ENCODE peak calls at places on chromosomes 1 and 21, in ten cellular contexts. O is neural progenitor cell; D is CD8-positive, alpha-beta T cell; K is Panc1; N is IMR-90; E is AG04450; L is esophagus muscularis mucosa; M is fibroblast of lung; J is dorsolateral prefrontal cortex; U is cardiac muscle cell. G is an unnamed sample.

GRCh38 chr1:32066489-32066873 is 6.3 kb upstream of the TMEM39B start:
- DNase-seq in O (no peak), D (no peak), K (peak; percentile 15), N (peak; percentile 79), E (no peak), L (peak; percentile 93), M (peak; percentile 77), J (no peak), U (no peak), G (peak; percentile 67)

GRCh38 chr1:31310131-31310530 is 13.3 kb downstream of the ZCCHC17 start:
- DNase-seq in O (no peak), D (no peak), K (no peak), N (peak; percentile 2), E (no peak), L (no peak), M (peak; percentile 49), J (no peak), U (no peak), G (no peak)

GRCh38 chr1:20192364-20192763 is 6.0 kb upstream of the PLA2G2C start:
- DNase-seq in O (no peak), D (no peak), K (no peak), N (peak; percentile 11), E (no peak), L (no peak), M (peak; percentile 62), J (no peak), U (no peak), G (peak; percentile 5)

GRCh38 chr1:162823771-162824525 is 33.4 kb downstream of the HSD17B7 start:
- DNase-seq in O (no peak), D (no peak), K (no peak), N (no peak), E (no peak), L (no peak), M (no peak), J (no peak), U (no peak), G (no peak)

GRCh38 chr1:98693385-98693784 is 31.9 kb downstream of the SNX7 start:
- DNase-seq in O (no peak), D (no peak), K (no peak), N (no peak), E (no peak), L (no peak), M (no peak), J (no peak), U (no peak), G (no peak)

GRCh38 chr1:38527373-38527966 is 332.1 kb downstream of the RRAGC start:
- DNase-seq in O (no peak), D (no peak), K (no peak), N (no peak), E (no peak), L (no peak), M (no peak), J (no peak), U (no peak), G (no peak)

GRCh38 chr1:27116697-27117096 is 38.2 kb downstream of the SLC9A1 start:
- DNase-seq in O (no peak), D (no peak), K (no peak), N (no peak), E (no peak), L (no peak), M (peak; percentile 14), J (no peak), U (no peak), G (no peak)

GRCh38 chr1:178121883-178122282 is 28.0 kb downstream of the RASAL2 start:
- DNase-seq in O (peak; percentile 43), D (no peak), K (no peak), N (peak; percentile 12), E (no peak), L (no peak), M (no peak), J (no peak), U (no peak), G (no peak)

GRCh38 chr1:63359561-63359960 is 7.9 kb upstream of the ALG6 start:
- DNase-seq in O (no peak), D (no peak), K (no peak), N (no peak), E (no peak), L (no peak), M (no peak), J (no peak), U (no peak), G (no peak)

GRCh38 chr1:63363014-63363413 is 4.4 kb upstream of the ALG6 start:
- DNase-seq in O (no peak), D (no peak), K (no peak), N (no peak), E (no peak), L (no peak), M (no peak), J (no peak), U (no peak), G (no peak)

GRCh38 chr1:63366915-63367217 is 561 bp upstream of the ALG6 start:
- DNase-seq in O (no peak), D (no peak), K (no peak), N (no peak), E (no peak), L (no peak), M (no peak), J (no peak), U (no peak), G (no peak)

GRCh38 chr1:63362073-63362472 is 5.4 kb upstream of the ALG6 start:
- DNase-seq in O (no peak), D (no peak), K (no peak), N (no peak), E (no peak), L (no peak), M (no peak), J (no peak), U (no peak), G (no peak)

GRCh38 chr1:63362578-63362977 is 4.8 kb upstream of the ALG6 start:
- DNase-seq in O (no peak), D (no peak), K (no peak), N (no peak), E (no peak), L (no peak), M (peak; percentile 15), J (no peak), U (no peak), G (no peak)
- TF ChIP-seq CTCF in O (no peak), D (no peak), K (no peak), N (no peak), E (peak; percentile 13), L (no peak), M (no peak), J (no peak), U (peak; percentile 4), G (no peak)

DNA sequence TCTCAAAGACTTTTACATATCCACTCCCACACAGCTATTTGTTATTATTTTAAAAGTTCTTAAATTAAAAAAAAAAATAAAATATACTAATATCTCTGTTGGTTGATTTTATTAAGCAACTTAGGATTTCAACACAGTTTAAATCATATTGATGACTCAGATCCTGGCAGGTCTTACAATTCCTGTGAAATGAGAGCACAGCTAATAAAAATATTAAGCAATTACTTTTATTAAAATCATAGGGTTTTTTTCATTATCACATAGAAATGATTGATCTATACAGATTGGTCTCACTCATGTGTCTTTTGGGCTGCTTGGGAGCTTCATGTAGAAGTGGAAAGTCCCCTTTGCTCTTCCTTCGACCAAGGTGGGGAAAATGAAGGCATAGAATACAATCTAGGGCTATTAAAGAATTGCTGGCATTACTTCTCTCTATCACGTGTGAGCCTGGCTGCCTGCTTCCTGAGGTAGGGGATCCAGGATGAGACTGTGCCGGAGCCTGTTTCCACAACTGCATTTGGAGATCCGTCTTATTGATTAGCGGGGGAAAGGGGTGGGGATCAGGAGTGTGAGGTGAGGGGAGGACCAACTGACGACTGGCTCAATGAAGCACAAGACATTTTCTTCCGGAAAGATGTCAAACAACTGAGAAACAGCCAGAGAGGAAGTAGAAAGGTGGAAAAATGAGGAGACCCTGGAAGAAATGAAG is 858.0 kb downstream of the USP25 start:
- DNase-seq in O (peak; percentile 12), D (no peak), K (no peak), N (peak; percentile 77), E (no peak), L (no peak), M (peak; percentile 94), J (peak; percentile 44), U (no peak), G (peak; percentile 62)
- H3K4me3 ChIP-seq in O (peak overlapping the region; percentile 43), D (no peak overlapping the region), K (peak overlapping the region; percentile 44), N (peak overlapping the region; percentile 46), E (peak overlapping the region; percentile 58), L (peak overlapping the region; percentile 45), M (peak overlapping the region; percentile 58), J (peak overlapping the region; percentile 39), U (no peak overlapping the region), G (peak overlapping the region; percentile 34)

GRCh38 chr1:209556159-209556690 is 27.3 kb upstream of the CAMK1G start:
- DNase-seq in O (peak; percentile 47), D (no peak), K (no peak), N (no peak), E (no peak), L (no peak), M (no peak), J (no peak), U (peak; percentile 22), G (no peak)

GRCh38 chr1:209557216-209557615 is 26.3 kb upstream of the CAMK1G start:
- DNase-seq in O (no peak), D (no peak), K (no peak), N (no peak), E (no peak), L (no peak), M (no peak), J (no peak), U (no peak), G (no peak)

GRCh38 chr1:209552406-209553264 is 30.9 kb upstream of the CAMK1G start:
- DNase-seq in O (no peak), D (no peak), K (no peak), N (no peak), E (no peak), L (no peak), M (no peak), J (no peak), U (no peak), G (no peak)

GRCh38 chr1:209550519-209550918 is 33.0 kb upstream of the CAMK1G start:
- DNase-seq in O (no peak), D (no peak), K (no peak), N (no peak), E (no peak), L (no peak), M (no peak), J (no peak), U (no peak), G (no peak)

DNA sequence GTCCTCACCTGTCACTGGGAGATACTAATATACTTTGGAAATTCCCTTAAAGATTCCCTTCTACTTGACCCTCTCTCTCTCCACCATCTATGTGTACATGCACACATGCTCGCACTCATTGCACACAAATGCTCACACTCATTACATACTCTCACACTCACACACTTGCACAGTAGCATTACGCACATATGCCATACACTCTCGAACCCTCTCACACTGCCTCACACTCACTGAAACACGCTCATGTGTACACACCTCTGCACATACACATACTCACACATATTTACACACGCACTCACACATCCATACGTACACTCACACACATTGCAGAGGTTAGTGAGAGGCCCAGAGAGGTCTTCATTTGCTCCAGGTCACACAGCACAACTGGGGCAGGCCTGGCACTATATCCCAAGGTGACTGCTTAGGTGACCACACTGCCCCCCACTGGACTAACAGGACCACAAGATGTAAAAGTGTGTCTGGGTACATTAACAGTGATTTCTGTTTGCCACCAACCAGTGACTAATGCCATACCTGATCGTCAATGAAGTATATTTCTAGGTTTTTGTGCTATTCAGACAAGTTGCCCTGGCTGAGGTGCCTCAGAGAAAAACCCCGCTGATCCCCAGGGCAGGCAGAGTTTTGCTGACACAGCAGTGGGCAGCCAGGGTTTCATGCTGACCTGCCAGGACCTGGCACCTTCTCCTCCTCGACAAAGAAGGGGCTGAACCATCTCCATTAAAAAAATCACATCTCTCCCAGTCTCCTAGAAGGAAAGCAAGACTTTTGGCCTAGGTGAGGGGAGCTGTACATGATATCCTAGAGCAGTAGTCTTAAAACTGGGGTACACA is 28.5 kb upstream of the CAMK1G start:
- DNase-seq in O (no peak), D (no peak), K (no peak), N (no peak), E (no peak), L (no peak), M (no peak), J (no peak), U (no peak), G (no peak)
- TF ChIP-seq CTCF in O (peak; percentile 30), D (no peak), K (no peak), N (no peak), E (no peak), L (no peak), M (no peak), J (no peak), U (no peak), G (no peak)

DNA sequence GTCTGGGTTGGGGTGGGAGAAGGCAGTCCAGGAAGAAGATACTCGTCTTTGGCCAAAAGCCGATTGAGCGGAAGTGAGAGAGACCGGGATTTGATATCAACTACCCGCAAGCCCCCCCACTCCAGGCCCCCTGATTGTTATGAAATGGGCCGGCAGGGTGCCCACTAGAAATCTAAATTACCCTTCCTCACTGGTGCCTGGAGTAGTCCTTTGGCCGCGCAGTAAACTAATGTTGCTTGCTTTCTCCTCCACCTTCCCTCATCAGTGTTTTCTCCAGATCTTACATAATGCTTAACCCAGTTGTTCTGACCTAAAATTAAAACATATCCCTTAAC is 119.2 kb upstream of the BARHL2 start:
- DNase-seq in O (no peak), D (no peak), K (no peak), N (no peak), E (no peak), L (no peak), M (no peak), J (no peak), U (no peak), G (no peak)
- H3K4me3 ChIP-seq in O (peak overlapping the region; percentile 42), D (peak overlapping the region; percentile 18), K (no peak overlapping the region), N (no peak overlapping the region), E (no peak overlapping the region), L (peak overlapping the region; percentile 45), M (no peak overlapping the region), J (peak overlapping the region; percentile 31), U (peak overlapping the region; percentile 21), G (no peak overlapping the region)

G was measured in astrocyte of the spinal cord.